ENCODE peak calls at places on chromosomes 1 and 21, in eight cellular contexts. P is K562, G is DND-41, Q is hepatocyte, M is IMR-90, T is fibroblast of lung, K is GM23338, B is HepG2. F is an unnamed sample. For H3K27me3, the result is how much of the 10 kb centered on the place peaks cover.

GRCh38 chr1:23010734-23011449 is 4.8 kb downstream of the TEX46 start:
- DNase-seq in P (no peak), G (no peak), Q (peak), M (peak), T (peak), K (no peak), B (no peak), F (peak)

GRCh38 chr1:246005067-246005466 is 502.0 kb downstream of the SMYD3 start:
- DNase-seq in P (no peak), G (no peak), Q (no peak), M (peak), T (peak), K (no peak), B (no peak), F (peak)

GRCh38 chr1:23177438-23178380 is 9.1 kb upstream of the LUZP1 start:
- DNase-seq in P (peak), G (peak), Q (peak), M (peak), T (peak), K (peak), B (peak), F (peak)

GRCh38 chr1:117671781-117672501 is 66.1 kb downstream of the TENT5C start:
- DNase-seq in P (peak), G (no peak), Q (peak), M (no peak), T (no peak), K (peak), B (peak), F (no peak)

GRCh38 chr1:167173516-167174184 is 47.0 kb upstream of the POU2F1 start:
- DNase-seq in P (no peak), G (no peak), Q (no peak), M (no peak), T (peak), K (no peak), B (no peak), F (no peak)

GRCh38 chr1:163912491-163912890 is 590.7 kb downstream of the NUF2 start:
- DNase-seq in P (no peak), G (no peak), Q (no peak), M (no peak), T (no peak), K (no peak), B (no peak), F (no peak)

GRCh38 chr21:34669149-34669879 is 520 bp downstream of the CLIC6 start:
- DNase-seq in P (no peak), G (no peak), Q (peak), M (no peak), T (no peak), K (peak), B (no peak), F (no peak)

GRCh38 chr1:177432897-177433296 is 262.1 kb downstream of the BRINP2 start:
- DNase-seq in P (no peak), G (no peak), Q (no peak), M (peak), T (peak), K (peak), B (no peak), F (no peak)

GRCh38 chr1:244435562-244436205 is 16.0 kb downstream of the ADSS2 start:
- DNase-seq in P (no peak), G (no peak), Q (no peak), M (peak), T (peak), K (no peak), B (peak), F (peak)

GRCh38 chr1:8314346-8315280 is 3.3 kb upstream of the SLC45A1 start:
- DNase-seq in P (peak), G (peak), Q (peak), M (peak), T (peak), K (peak), B (peak), F (peak)

GRCh38 chr1:24389231-24389678 is 24.3 kb downstream of the STPG1 start:
- DNase-seq in P (no peak), G (no peak), Q (no peak), M (no peak), T (no peak), K (no peak), B (no peak), F (no peak)

GRCh38 chr1:2059290-2059953 is 9.2 kb downstream of the PRKCZ start:
- DNase-seq in P (no peak), G (no peak), Q (no peak), M (no peak), T (no peak), K (no peak), B (no peak), F (no peak)

GRCh38 chr1:1163538-1164070 is 10.1 kb upstream of the TTLL10 start:
- DNase-seq in P (no peak), G (no peak), Q (no peak), M (no peak), T (no peak), K (no peak), B (no peak), F (no peak)

GRCh38 chr1:90593312-90593711 is 123.8 kb downstream of the BARHL2 start:
- DNase-seq in P (no peak), G (no peak), Q (no peak), M (no peak), T (no peak), K (no peak), B (no peak), F (no peak)

GRCh38 chr1:153355445-153356071 is 2.1 kb upstream of the S100A9 start:
- DNase-seq in P (peak), G (peak), Q (peak), M (peak), T (peak), K (peak), B (peak), F (peak)

GRCh38 chr1:209787551-209787950 is 3.2 kb upstream of the C1orf74 start:
- DNase-seq in P (no peak), G (no peak), Q (peak), M (peak), T (no peak), K (no peak), B (no peak), F (no peak)

GRCh38 chr1:220776725-220777326 is 9.9 kb upstream of the MTARC1 start:
- DNase-seq in P (peak), G (peak), Q (peak), M (peak), T (peak), K (peak), B (peak), F (peak)

GRCh38 chr1:7549277-7549676 is 221.8 kb upstream of the VAMP3 start:
- DNase-seq in P (no peak), G (peak), Q (peak), M (peak), T (peak), K (no peak), B (no peak), F (peak)

GRCh38 chr1:241391926-241392710 is 35.1 kb upstream of the RGS7 start:
- DNase-seq in P (no peak), G (no peak), Q (no peak), M (peak), T (peak), K (no peak), B (no peak), F (peak)

GRCh38 chr1:182392045-182393028 is 747 bp upstream of the GLUL start:
- DNase-seq in P (no peak), G (no peak), Q (peak), M (peak), T (peak), K (peak), B (no peak), F (peak)

GRCh38 chr1:235051521-235051920 is 77.1 kb downstream of the TOMM20 start:
- DNase-seq in P (no peak), G (no peak), Q (no peak), M (no peak), T (no peak), K (no peak), B (no peak), F (no peak)

GRCh38 chr1:17222557-17222956 is 17.6 kb downstream of the PADI1 start:
- DNase-seq in P (no peak), G (no peak), Q (no peak), M (no peak), T (no peak), K (no peak), B (no peak), F (peak)
- H3K27me3 ChIP-seq in P (half or more), G (under half), Q (under half), M (under half), T (under half), K (under half), B (under half), F (under half)

GRCh38 chr1:93813076-93813475 is 65.9 kb downstream of the DNTTIP2 start:
- DNase-seq in P (no peak), G (no peak), Q (no peak), M (no peak), T (peak), K (no peak), B (peak), F (no peak)
- TF ChIP-seq CTCF in P (no peak), G (no peak), Q (peak), M (no peak), T (no peak), K (no peak), B (peak), F (no peak)

GRCh38 chr1:59597420-59598199 is 217.1 kb upstream of the HOOK1 start:
- DNase-seq in P (no peak), G (no peak), Q (no peak), M (peak), T (no peak), K (no peak), B (no peak), F (no peak)
- H2AFZ ChIP-seq in P (no peak), G (no peak), Q (no peak), M (no peak), T (no peak), K (no peak), B (no peak), F (no peak)

DNA sequence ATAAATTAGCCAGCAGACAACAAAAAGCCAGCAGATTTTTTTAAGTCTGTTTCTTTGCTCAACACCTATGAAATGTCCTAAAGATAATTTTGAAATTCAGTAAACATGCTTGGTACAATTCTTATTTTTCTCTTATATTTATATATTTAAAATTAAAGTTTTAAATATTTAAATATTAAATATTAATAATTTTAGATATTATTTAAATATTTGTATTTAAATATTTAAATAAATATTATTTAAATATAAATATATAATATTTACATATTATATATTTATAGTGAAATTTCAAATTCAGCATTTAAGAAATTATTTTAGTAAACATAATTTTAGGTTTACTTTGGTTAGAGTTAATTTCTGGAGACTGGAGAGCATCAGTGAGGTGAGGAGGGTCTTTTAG is 1554.2 kb downstream of the NCAM2 start:
- DNase-seq in P (no peak), G (no peak), Q (no peak), M (no peak), T (no peak), K (no peak), B (no peak), F (no peak)
- H3K27me3 ChIP-seq in P (under half), G (under half), Q (under half), M (under half), T (under half), K (under half), B (under half), F (under half)

GRCh38 chr1:48916121-48917069 is 139.7 kb upstream of the BEND5 start:
- DNase-seq in P (no peak), G (peak), Q (peak), M (peak), T (peak), K (peak), B (peak), F (no peak)
- TF ChIP-seq CTCF in P (peak), G (peak), Q (peak), M (peak), T (peak), K (peak), B (peak), F (peak)

GRCh38 chr1:109383850-109384249 is 13.9 kb downstream of the SORT1 start:
- DNase-seq in P (peak), G (no peak), Q (no peak), M (no peak), T (no peak), K (no peak), B (no peak), F (no peak)
- H2AFZ ChIP-seq in P (no peak), G (no peak), Q (no peak), M (no peak), T (no peak), K (no peak), B (no peak), F (no peak)

GRCh38 chr21:33076600-33077329 is 6.8 kb downstream of the OLIG1 start:
- DNase-seq in P (no peak), G (no peak), Q (no peak), M (no peak), T (no peak), K (peak), B (no peak), F (no peak)
- H3K27me3 ChIP-seq in P (under half), G (under half), Q (half or more), M (half or more), T (under half), K (half or more), B (under half), F (half or more)

GRCh38 chr1:42730002-42730401 is 10.0 kb downstream of the CLDN19 start:
- DNase-seq in P (peak), G (no peak), Q (no peak), M (no peak), T (no peak), K (peak), B (no peak), F (no peak)

GRCh38 chr1:42732126-42732680 is 7.8 kb downstream of the CLDN19 start:
- DNase-seq in P (no peak), G (no peak), Q (no peak), M (peak), T (no peak), K (no peak), B (no peak), F (peak)

GRCh38 chr1:42733415-42734200 is 6.4 kb downstream of the CLDN19 start:
- DNase-seq in P (no peak), G (no peak), Q (no peak), M (no peak), T (no peak), K (no peak), B (no peak), F (peak)

GRCh38 chr1:42734201-42735035 is 5.6 kb downstream of the CLDN19 start:
- DNase-seq in P (no peak), G (no peak), Q (peak), M (no peak), T (no peak), K (no peak), B (peak), F (peak)

DNA sequence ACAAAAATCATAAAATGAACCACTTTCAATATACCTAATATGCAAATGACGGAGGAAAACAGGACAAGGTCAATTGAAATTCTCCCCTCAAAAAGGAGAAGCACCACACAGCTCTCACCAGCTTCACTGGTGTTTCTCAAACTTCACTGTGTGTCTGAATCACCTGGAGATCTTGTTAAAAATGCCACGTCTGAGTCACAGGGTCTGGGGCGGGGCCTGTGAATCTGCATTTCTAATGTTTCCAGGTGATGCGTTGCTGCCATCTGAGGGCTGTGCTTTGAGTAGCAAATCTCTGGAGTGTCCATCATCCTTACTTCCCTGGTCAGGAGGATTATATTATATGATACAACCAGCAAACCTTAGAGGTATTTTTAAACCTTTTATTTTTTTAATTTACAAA is 9.0 kb downstream of the CLDN19 start:
- DNase-seq in P (peak), G (no peak), Q (no peak), M (no peak), T (no peak), K (peak), B (no peak), F (no peak)
- TF ChIP-seq CTCF in P (peak), G (peak), Q (peak), M (no peak), T (no peak), K (peak), B (peak), F (no peak)

GRCh38 chr1:171664976-171665375 is 12.5 kb upstream of the MYOC start:
- DNase-seq in P (no peak), G (no peak), Q (no peak), M (no peak), T (no peak), K (no peak), B (no peak), F (no peak)

GRCh38 chr1:171663854-171664550 is 11.5 kb upstream of the MYOC start:
- DNase-seq in P (no peak), G (no peak), Q (no peak), M (no peak), T (no peak), K (no peak), B (no peak), F (peak)

GRCh38 chr1:171666114-171666769 is 13.8 kb upstream of the MYOC start:
- DNase-seq in P (no peak), G (no peak), Q (no peak), M (no peak), T (no peak), K (no peak), B (no peak), F (no peak)

GRCh38 chr1:171663036-171663853 is 10.8 kb upstream of the MYOC start:
- DNase-seq in P (no peak), G (no peak), Q (no peak), M (no peak), T (no peak), K (no peak), B (no peak), F (no peak)

DNA sequence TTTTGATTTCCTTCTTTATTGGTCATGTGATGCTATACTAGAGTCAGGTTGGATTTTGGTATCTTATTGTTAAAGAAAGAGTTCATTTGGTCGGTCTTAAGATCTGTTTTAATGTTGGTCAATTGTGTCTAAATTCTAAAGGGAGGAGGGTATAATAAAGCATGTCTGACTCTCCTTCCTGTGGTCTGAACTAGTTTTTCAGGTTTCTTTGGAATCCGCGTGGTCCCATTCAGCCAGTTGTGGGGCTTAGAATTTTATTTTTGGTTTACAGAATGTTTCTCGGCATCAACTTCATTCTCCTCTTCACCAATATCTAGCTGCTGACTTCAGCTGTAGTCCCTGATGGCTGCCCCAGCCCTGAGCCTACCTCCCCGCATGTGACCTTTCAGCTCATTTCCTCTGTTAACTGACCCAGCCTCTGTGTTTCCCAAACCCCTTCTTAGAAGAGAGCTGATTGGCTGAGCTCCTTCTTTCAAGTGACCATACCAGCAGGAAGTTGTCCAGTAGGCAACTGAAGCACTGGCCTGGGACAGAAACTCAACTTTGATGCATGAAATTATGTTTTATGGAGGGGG is 8.7 kb upstream of the MYOC start:
- DNase-seq in P (no peak), G (no peak), Q (no peak), M (no peak), T (no peak), K (peak), B (no peak), F (no peak)
- H2AFZ ChIP-seq in P (no peak), G (no peak), Q (no peak), M (peak), T (no peak), K (peak), B (no peak), F (peak)

F was measured in osteoblast.